ENCODE peak calls at places on chromosomes 12 and 14, in nine cellular contexts. One of them, this sample, is unnamed.

GRCh38 chr12:53775478-53776145 is 23.8 kb upstream of the CISTR start:
- DNase-seq in right atrium auricular region: peak
- DNase-seq in mucosa of descending colon: no peak
- DNase-seq in breast epithelium: peak
- DNase-seq in GM12865: no peak
- DNase-seq in IMR-90: no peak
- DNase-seq in cardiac muscle cell: no peak
- DNase-seq in adrenal gland: no peak
- DNase-seq in cardiac fibroblast: no peak
- DNase-seq in this sample: no peak

GRCh38 chr14:69037790-69038448 is 58.8 kb upstream of the ACTN1 start:
- DNase-seq in right atrium auricular region: no peak
- DNase-seq in mucosa of descending colon: no peak
- DNase-seq in breast epithelium: no peak
- DNase-seq in GM12865: no peak
- DNase-seq in IMR-90: peak
- DNase-seq in cardiac muscle cell: no peak
- DNase-seq in adrenal gland: no peak
- DNase-seq in cardiac fibroblast: peak
- DNase-seq in this sample: no peak

GRCh38 chr14:35189422-35189821 is 67.1 kb downstream of the PRORP start:
- DNase-seq in right atrium auricular region: no peak
- DNase-seq in mucosa of descending colon: no peak
- DNase-seq in breast epithelium: no peak
- DNase-seq in GM12865: no peak
- DNase-seq in IMR-90: no peak
- DNase-seq in cardiac muscle cell: no peak
- DNase-seq in adrenal gland: no peak
- DNase-seq in cardiac fibroblast: no peak
- DNase-seq in this sample: no peak

GRCh38 chr12:57483466-57483865 is 3.8 kb upstream of the ARHGAP9 start:
- DNase-seq in right atrium auricular region: no peak
- DNase-seq in mucosa of descending colon: no peak
- DNase-seq in breast epithelium: no peak
- DNase-seq in GM12865: no peak
- DNase-seq in IMR-90: peak
- DNase-seq in cardiac muscle cell: peak
- DNase-seq in adrenal gland: no peak
- DNase-seq in cardiac fibroblast: peak
- DNase-seq in this sample: no peak

GRCh38 chr12:117967512-117967911 is 1.3 kb downstream of the KSR2 start:
- DNase-seq in right atrium auricular region: no peak
- DNase-seq in mucosa of descending colon: no peak
- DNase-seq in breast epithelium: no peak
- DNase-seq in GM12865: no peak
- DNase-seq in IMR-90: no peak
- DNase-seq in cardiac muscle cell: no peak
- DNase-seq in adrenal gland: no peak
- DNase-seq in cardiac fibroblast: no peak
- DNase-seq in this sample: no peak

GRCh38 chr12:60106207-60106606 is 510.4 kb downstream of the SLC16A7 start:
- DNase-seq in right atrium auricular region: no peak
- DNase-seq in mucosa of descending colon: no peak
- DNase-seq in breast epithelium: no peak
- DNase-seq in GM12865: no peak
- DNase-seq in IMR-90: peak
- DNase-seq in cardiac muscle cell: peak
- DNase-seq in adrenal gland: no peak
- DNase-seq in cardiac fibroblast: peak
- DNase-seq in this sample: no peak

GRCh38 chr12:48021485-48022179 is 17.4 kb upstream of the COL2A1 start:
- DNase-seq in right atrium auricular region: no peak
- DNase-seq in mucosa of descending colon: peak
- DNase-seq in breast epithelium: no peak
- DNase-seq in GM12865: no peak
- DNase-seq in IMR-90: no peak
- DNase-seq in cardiac muscle cell: no peak
- DNase-seq in adrenal gland: no peak
- DNase-seq in cardiac fibroblast: no peak
- DNase-seq in this sample: no peak

GRCh38 chr12:11166300-11166699 is 4.7 kb upstream of the SMIM10L1 start:
- DNase-seq in right atrium auricular region: no peak
- DNase-seq in mucosa of descending colon: no peak
- DNase-seq in breast epithelium: no peak
- DNase-seq in GM12865: no peak
- DNase-seq in IMR-90: no peak
- DNase-seq in cardiac muscle cell: no peak
- DNase-seq in adrenal gland: no peak
- DNase-seq in cardiac fibroblast: no peak
- DNase-seq in this sample: no peak

GRCh38 chr12:46153267-46153872 is 115.5 kb downstream of the SLC38A1 start:
- DNase-seq in right atrium auricular region: no peak
- DNase-seq in mucosa of descending colon: no peak
- DNase-seq in breast epithelium: no peak
- DNase-seq in GM12865: peak
- DNase-seq in IMR-90: peak
- DNase-seq in cardiac muscle cell: peak
- DNase-seq in adrenal gland: no peak
- DNase-seq in cardiac fibroblast: peak
- DNase-seq in this sample: no peak

GRCh38 chr12:105226219-105226618 is 9.8 kb downstream of the APPL2 start:
- DNase-seq in right atrium auricular region: peak
- DNase-seq in mucosa of descending colon: peak
- DNase-seq in breast epithelium: peak
- DNase-seq in GM12865: no peak
- DNase-seq in IMR-90: peak
- DNase-seq in cardiac muscle cell: peak
- DNase-seq in adrenal gland: peak
- DNase-seq in cardiac fibroblast: peak
- DNase-seq in this sample: no peak

GRCh38 chr14:21385170-21385904 is 1.5 kb upstream of the SUPT16H start:
- DNase-seq in right atrium auricular region: no peak
- DNase-seq in mucosa of descending colon: peak
- DNase-seq in breast epithelium: no peak
- DNase-seq in GM12865: peak
- DNase-seq in IMR-90: no peak
- DNase-seq in cardiac muscle cell: no peak
- DNase-seq in adrenal gland: no peak
- DNase-seq in cardiac fibroblast: no peak
- DNase-seq in this sample: no peak

GRCh38 chr14:97264516-97265230 is 467.5 kb downstream of the VRK1 start:
- DNase-seq in right atrium auricular region: no peak
- DNase-seq in mucosa of descending colon: no peak
- DNase-seq in breast epithelium: no peak
- DNase-seq in GM12865: no peak
- DNase-seq in IMR-90: no peak
- DNase-seq in cardiac muscle cell: no peak
- DNase-seq in adrenal gland: no peak
- DNase-seq in cardiac fibroblast: no peak
- DNase-seq in this sample: no peak

GRCh38 chr14:63179383-63179782 is 24.9 kb upstream of the RHOJ start:
- DNase-seq in right atrium auricular region: no peak
- DNase-seq in mucosa of descending colon: no peak
- DNase-seq in breast epithelium: no peak
- DNase-seq in GM12865: no peak
- DNase-seq in IMR-90: no peak
- DNase-seq in cardiac muscle cell: no peak
- DNase-seq in adrenal gland: no peak
- DNase-seq in cardiac fibroblast: no peak
- DNase-seq in this sample: no peak

GRCh38 chr12:123941485-123942276 is 30.9 kb downstream of the CCDC92 start:
- DNase-seq in right atrium auricular region: no peak
- DNase-seq in mucosa of descending colon: no peak
- DNase-seq in breast epithelium: no peak
- DNase-seq in GM12865: no peak
- DNase-seq in IMR-90: no peak
- DNase-seq in cardiac muscle cell: peak
- DNase-seq in adrenal gland: no peak
- DNase-seq in cardiac fibroblast: peak
- DNase-seq in this sample: no peak

GRCh38 chr12:11182529-11182928 is 4.2 kb downstream of the TAS2R42 start:
- DNase-seq in right atrium auricular region: no peak
- DNase-seq in mucosa of descending colon: no peak
- DNase-seq in breast epithelium: no peak
- DNase-seq in GM12865: no peak
- DNase-seq in IMR-90: no peak
- DNase-seq in cardiac muscle cell: no peak
- DNase-seq in adrenal gland: no peak
- DNase-seq in cardiac fibroblast: no peak
- DNase-seq in this sample: no peak

GRCh38 chr14:34128665-34129064 is 177.8 kb upstream of the EGLN3 start:
- DNase-seq in right atrium auricular region: no peak
- DNase-seq in mucosa of descending colon: no peak
- DNase-seq in breast epithelium: no peak
- DNase-seq in GM12865: no peak
- DNase-seq in IMR-90: no peak
- DNase-seq in cardiac muscle cell: no peak
- DNase-seq in adrenal gland: no peak
- DNase-seq in cardiac fibroblast: no peak
- DNase-seq in this sample: no peak

GRCh38 chr12:80988986-80989385 is 51.3 kb upstream of the LIN7A start:
- DNase-seq in right atrium auricular region: no peak
- DNase-seq in mucosa of descending colon: peak
- DNase-seq in breast epithelium: no peak
- DNase-seq in GM12865: no peak
- DNase-seq in IMR-90: no peak
- DNase-seq in cardiac muscle cell: peak
- DNase-seq in adrenal gland: no peak
- DNase-seq in cardiac fibroblast: peak
- DNase-seq in this sample: no peak

GRCh38 chr14:99190696-99191662 is 81.0 kb downstream of the BCL11B start:
- DNase-seq in right atrium auricular region: no peak
- DNase-seq in mucosa of descending colon: no peak
- DNase-seq in breast epithelium: no peak
- DNase-seq in GM12865: no peak
- DNase-seq in IMR-90: no peak
- DNase-seq in cardiac muscle cell: no peak
- DNase-seq in adrenal gland: no peak
- DNase-seq in cardiac fibroblast: no peak
- DNase-seq in this sample: no peak

GRCh38 chr14:87332001-87332400 is 661.0 kb downstream of the GALC start:
- DNase-seq in right atrium auricular region: no peak
- DNase-seq in mucosa of descending colon: no peak
- DNase-seq in breast epithelium: no peak
- DNase-seq in GM12865: no peak
- DNase-seq in IMR-90: peak
- DNase-seq in cardiac muscle cell: peak
- DNase-seq in adrenal gland: no peak
- DNase-seq in cardiac fibroblast: peak
- DNase-seq in this sample: no peak

GRCh38 chr12:49998453-49998852 is 25.7 kb downstream of the AQP6 start:
- DNase-seq in right atrium auricular region: no peak
- DNase-seq in mucosa of descending colon: no peak
- DNase-seq in breast epithelium: no peak
- DNase-seq in GM12865: no peak
- DNase-seq in IMR-90: no peak
- DNase-seq in cardiac muscle cell: no peak
- DNase-seq in adrenal gland: no peak
- DNase-seq in cardiac fibroblast: no peak
- DNase-seq in this sample: no peak
- TF ChIP-seq CTCF in right atrium auricular region: no peak
- TF ChIP-seq CTCF in mucosa of descending colon: no peak
- TF ChIP-seq CTCF in breast epithelium: no peak
- TF ChIP-seq CTCF in GM12865: no peak
- TF ChIP-seq CTCF in IMR-90: no peak
- TF ChIP-seq CTCF in cardiac muscle cell: no peak
- TF ChIP-seq CTCF in adrenal gland: no peak
- TF ChIP-seq CTCF in cardiac fibroblast: no peak
- TF ChIP-seq CTCF in this sample: no peak

GRCh38 chr12:115998119-115998633 is 279.3 kb downstream of the MED13L start:
- DNase-seq in right atrium auricular region: no peak
- DNase-seq in mucosa of descending colon: peak
- DNase-seq in breast epithelium: no peak
- DNase-seq in GM12865: peak
- DNase-seq in IMR-90: peak
- DNase-seq in cardiac muscle cell: peak
- DNase-seq in adrenal gland: no peak
- DNase-seq in cardiac fibroblast: peak
- DNase-seq in this sample: no peak
- TF ChIP-seq CTCF in right atrium auricular region: peak
- TF ChIP-seq CTCF in mucosa of descending colon: peak
- TF ChIP-seq CTCF in breast epithelium: peak
- TF ChIP-seq CTCF in GM12865: peak
- TF ChIP-seq CTCF in IMR-90: peak
- TF ChIP-seq CTCF in cardiac muscle cell: peak
- TF ChIP-seq CTCF in adrenal gland: peak
- TF ChIP-seq CTCF in cardiac fibroblast: peak
- TF ChIP-seq CTCF in this sample: peak

DNA sequence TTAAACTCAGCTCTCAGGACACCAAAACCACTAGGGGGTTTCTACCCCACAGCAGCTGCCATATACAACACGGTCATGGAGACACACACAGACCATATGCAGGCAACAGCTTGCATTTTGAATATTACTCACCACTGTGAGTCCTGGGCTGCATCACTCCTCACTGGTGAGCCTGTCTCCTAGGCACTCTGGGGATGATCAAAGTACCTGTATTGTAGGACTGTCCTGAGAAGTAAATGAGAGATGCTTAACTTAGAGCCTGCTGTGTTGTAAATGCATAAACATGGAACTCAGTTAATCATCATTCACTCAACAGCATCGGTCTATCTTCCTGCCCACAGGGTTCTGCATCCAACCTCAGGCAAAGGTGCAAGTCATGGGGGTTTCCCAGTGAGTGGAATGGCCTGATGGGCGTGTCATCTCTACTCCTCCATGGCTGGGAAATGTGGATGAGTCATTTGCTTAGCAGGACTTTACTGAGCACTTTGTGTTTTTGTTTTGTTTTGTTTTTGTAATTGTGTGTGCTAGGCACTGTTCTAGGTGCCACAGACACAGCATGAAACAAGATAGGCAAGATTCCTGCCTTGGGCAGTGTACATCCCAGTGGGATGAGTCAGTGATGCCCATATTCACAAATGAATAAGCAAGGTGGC is 1141.2 kb upstream of the TMEM132C start:
- DNase-seq in right atrium auricular region: no peak
- DNase-seq in mucosa of descending colon: no peak
- DNase-seq in breast epithelium: no peak
- DNase-seq in GM12865: peak
- DNase-seq in IMR-90: peak
- DNase-seq in cardiac muscle cell: peak
- DNase-seq in adrenal gland: no peak
- DNase-seq in cardiac fibroblast: peak
- DNase-seq in this sample: no peak
- TF ChIP-seq CTCF in right atrium auricular region: no peak
- TF ChIP-seq CTCF in mucosa of descending colon: no peak
- TF ChIP-seq CTCF in breast epithelium: no peak
- TF ChIP-seq CTCF in GM12865: no peak
- TF ChIP-seq CTCF in IMR-90: no peak
- TF ChIP-seq CTCF in cardiac muscle cell: no peak
- TF ChIP-seq CTCF in adrenal gland: no peak
- TF ChIP-seq CTCF in cardiac fibroblast: no peak
- TF ChIP-seq CTCF in this sample: no peak

GRCh38 chr14:106652494-106652893 is 1126.1 kb downstream of the TMEM121 start:
- DNase-seq in right atrium auricular region: no peak
- DNase-seq in mucosa of descending colon: no peak
- DNase-seq in breast epithelium: no peak
- DNase-seq in GM12865: peak
- DNase-seq in IMR-90: no peak
- DNase-seq in cardiac muscle cell: no peak
- DNase-seq in adrenal gland: no peak
- DNase-seq in cardiac fibroblast: peak
- DNase-seq in this sample: no peak

GRCh38 chr14:106662947-106663346 is 1136.6 kb downstream of the TMEM121 start:
- DNase-seq in right atrium auricular region: no peak
- DNase-seq in mucosa of descending colon: no peak
- DNase-seq in breast epithelium: no peak
- DNase-seq in GM12865: no peak
- DNase-seq in IMR-90: no peak
- DNase-seq in cardiac muscle cell: no peak
- DNase-seq in adrenal gland: no peak
- DNase-seq in cardiac fibroblast: no peak
- DNase-seq in this sample: no peak

GRCh38 chr14:106657460-106657859 is 1131.1 kb downstream of the TMEM121 start:
- DNase-seq in right atrium auricular region: no peak
- DNase-seq in mucosa of descending colon: peak
- DNase-seq in breast epithelium: no peak
- DNase-seq in GM12865: peak
- DNase-seq in IMR-90: no peak
- DNase-seq in cardiac muscle cell: no peak
- DNase-seq in adrenal gland: no peak
- DNase-seq in cardiac fibroblast: no peak
- DNase-seq in this sample: no peak
- TF ChIP-seq CTCF in right atrium auricular region: no peak
- TF ChIP-seq CTCF in mucosa of descending colon: no peak
- TF ChIP-seq CTCF in breast epithelium: no peak
- TF ChIP-seq CTCF in GM12865: peak
- TF ChIP-seq CTCF in IMR-90: no peak
- TF ChIP-seq CTCF in cardiac muscle cell: no peak
- TF ChIP-seq CTCF in adrenal gland: no peak
- TF ChIP-seq CTCF in cardiac fibroblast: no peak
- TF ChIP-seq CTCF in this sample: no peak